ENCODE peak calls at places on chromosomes 3 and 15, in eight cellular contexts. X is GM12878, T is A549, D is uterus, Z is lower leg skin, B is adrenal gland, Y is body of pancreas, O is sigmoid colon. W is an unnamed sample.

GRCh38 chr15:69585937-69586336 is 133.3 kb downstream of the RPLP1 start:
- DNase-seq in X (no peak), T (no peak), D (no peak), Z (no peak), B (no peak), Y (no peak), O (no peak), W (no peak)

GRCh38 chr3:153958635-153959320 is 162.4 kb upstream of the ARHGEF26 start:
- DNase-seq in X (no peak), T (no peak), D (no peak), Z (no peak), B (no peak), Y (no peak), O (no peak), W (no peak)

GRCh38 chr3:183428140-183429023 is at the start of gene MCF2L2:
- DNase-seq in X (no peak), T (peak), D (peak), Z (peak), B (peak), Y (peak), O (peak), W (peak)

GRCh38 chr15:68411276-68411675 is 20.7 kb downstream of the ITGA11 start:
- DNase-seq in X (no peak), T (no peak), D (peak), Z (no peak), B (peak), Y (no peak), O (no peak), W (peak)

GRCh38 chr3:132641837-132642538 is 17.6 kb downstream of the ACAD11 start:
- DNase-seq in X (no peak), T (peak), D (no peak), Z (no peak), B (no peak), Y (no peak), O (no peak), W (no peak)

GRCh38 chr15:91456921-91457320 is 356.9 kb downstream of the SV2B start:
- DNase-seq in X (no peak), T (no peak), D (no peak), Z (no peak), B (no peak), Y (no peak), O (no peak), W (no peak)

GRCh38 chr15:98876461-98877369 is 130.9 kb downstream of the PGPEP1L start:
- DNase-seq in X (no peak), T (no peak), D (no peak), Z (no peak), B (no peak), Y (no peak), O (no peak), W (no peak)

GRCh38 chr15:31974855-31975421 is 55.4 kb upstream of the CHRNA7 start:
- DNase-seq in X (no peak), T (peak), D (no peak), Z (no peak), B (peak), Y (peak), O (no peak), W (no peak)

GRCh38 chr15:81442454-81442853 is 68.4 kb upstream of the TMC3 start:
- DNase-seq in X (no peak), T (no peak), D (no peak), Z (no peak), B (no peak), Y (no peak), O (no peak), W (no peak)

GRCh38 chr3:143121240-143122088 is 1.9 kb downstream of the CHST2 start:
- DNase-seq in X (no peak), T (peak), D (peak), Z (no peak), B (peak), Y (no peak), O (no peak), W (peak)

GRCh38 chr3:179265092-179265491 is 14.2 kb upstream of the KCNMB3 start:
- DNase-seq in X (no peak), T (no peak), D (no peak), Z (no peak), B (no peak), Y (no peak), O (no peak), W (no peak)

GRCh38 chr3:15294914-15295313 is 37.5 kb downstream of the SH3BP5 start:
- DNase-seq in X (no peak), T (no peak), D (no peak), Z (no peak), B (no peak), Y (no peak), O (peak), W (no peak)

GRCh38 chr3:16841906-16842709 is 42.6 kb upstream of the PLCL2 start:
- DNase-seq in X (peak), T (no peak), D (no peak), Z (peak), B (no peak), Y (peak), O (peak), W (peak)

GRCh38 chr3:99634881-99635280 is 3.5 kb upstream of the COL8A1 start:
- DNase-seq in X (no peak), T (no peak), D (no peak), Z (no peak), B (no peak), Y (no peak), O (no peak), W (no peak)

GRCh38 chr3:119990888-119991287 is 103.4 kb downstream of the GSK3B start:
- DNase-seq in X (no peak), T (no peak), D (no peak), Z (no peak), B (no peak), Y (no peak), O (no peak), W (no peak)

GRCh38 chr15:68337826-68338225 is 60.3 kb downstream of the FEM1B start:
- DNase-seq in X (no peak), T (no peak), D (peak), Z (no peak), B (no peak), Y (no peak), O (no peak), W (peak)

GRCh38 chr3:48694610-48695051 is 8.9 kb upstream of the NCKIPSD start:
- DNase-seq in X (no peak), T (no peak), D (peak), Z (peak), B (peak), Y (peak), O (peak), W (peak)

GRCh38 chr3:71254658-71255057 is 328.9 kb downstream of the FOXP1 start:
- DNase-seq in X (no peak), T (no peak), D (no peak), Z (no peak), B (no peak), Y (peak), O (no peak), W (no peak)

GRCh38 chr3:15728766-15729165 is 69.0 kb downstream of the ANKRD28 start:
- DNase-seq in X (no peak), T (no peak), D (no peak), Z (no peak), B (peak), Y (no peak), O (no peak), W (no peak)

GRCh38 chr3:122213650-122214049 is 30.2 kb downstream of the CASR start:
- DNase-seq in X (no peak), T (no peak), D (no peak), Z (no peak), B (no peak), Y (no peak), O (no peak), W (no peak)

GRCh38 chr15:22253676-22254408 is 173.5 kb downstream of the OR4M2 start:
- DNase-seq in X (peak), T (no peak), D (no peak), Z (no peak), B (no peak), Y (no peak), O (no peak), W (no peak)

GRCh38 chr3:17874630-17875029 is 132.2 kb upstream of the TBC1D5 start:
- DNase-seq in X (no peak), T (no peak), D (no peak), Z (no peak), B (no peak), Y (no peak), O (no peak), W (no peak)

GRCh38 chr3:195549931-195550519 is 6.9 kb upstream of the PPP1R2 start:
- DNase-seq in X (peak), T (no peak), D (no peak), Z (no peak), B (no peak), Y (no peak), O (no peak), W (peak)

GRCh38 chr3:3927198-3927597 is 128.0 kb downstream of the LRRN1 start:
- DNase-seq in X (no peak), T (no peak), D (no peak), Z (no peak), B (no peak), Y (no peak), O (no peak), W (no peak)

GRCh38 chr15:101669744-101670143 is 17.6 kb upstream of the TM2D3 start:
- DNase-seq in X (no peak), T (no peak), D (no peak), Z (no peak), B (no peak), Y (no peak), O (no peak), W (no peak)

GRCh38 chr15:101660005-101660404 is 7.8 kb upstream of the TM2D3 start:
- DNase-seq in X (no peak), T (no peak), D (no peak), Z (no peak), B (no peak), Y (no peak), O (no peak), W (no peak)

GRCh38 chr15:101662203-101662602 is 10.0 kb upstream of the TM2D3 start:
- DNase-seq in X (no peak), T (no peak), D (no peak), Z (no peak), B (no peak), Y (no peak), O (no peak), W (no peak)

DNA sequence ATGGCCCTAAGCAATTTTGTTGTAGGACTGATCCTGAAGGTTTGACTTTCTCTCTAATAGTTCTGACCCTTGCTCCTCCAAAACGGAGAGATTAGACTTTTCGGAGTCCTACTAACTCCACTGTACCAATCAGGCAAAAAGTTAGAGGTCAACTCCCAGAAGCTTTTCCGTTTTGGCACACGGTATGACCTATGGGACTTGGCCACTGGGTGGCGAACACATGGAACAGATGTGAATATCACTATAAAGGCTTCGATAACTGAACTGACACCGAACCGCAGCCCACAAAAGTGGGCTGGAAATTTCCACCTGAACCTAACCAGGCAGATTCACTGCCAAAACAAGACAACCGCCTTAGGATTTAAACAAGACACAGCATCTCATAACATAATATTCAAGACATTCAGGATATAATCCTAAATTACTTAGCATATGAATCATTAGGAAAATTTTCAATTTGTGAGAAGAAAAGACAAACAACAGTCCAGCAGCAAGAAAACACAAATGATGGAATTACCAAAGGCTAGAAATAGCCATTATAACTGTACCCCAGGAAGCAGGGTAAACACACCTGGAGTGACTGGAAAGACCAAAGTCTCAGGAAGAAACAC is 12.2 kb upstream of the TM2D3 start:
- DNase-seq in X (no peak), T (peak), D (no peak), Z (no peak), B (no peak), Y (no peak), O (no peak), W (no peak)
- TF ChIP-seq CTCF in X (peak), T (peak), D (no peak), Z (no peak), B (no peak), Y (no peak), O (no peak), W (peak)

GRCh38 chr3:115110830-115111229 is 36.3 kb downstream of the ZBTB20 start:
- DNase-seq in X (no peak), T (no peak), D (no peak), Z (no peak), B (no peak), Y (no peak), O (no peak), W (no peak)

GRCh38 chr3:115108614-115109013 is 38.5 kb downstream of the ZBTB20 start:
- DNase-seq in X (no peak), T (no peak), D (no peak), Z (no peak), B (no peak), Y (no peak), O (no peak), W (no peak)

GRCh38 chr3:115111632-115112031 is 35.5 kb downstream of the ZBTB20 start:
- DNase-seq in X (no peak), T (no peak), D (no peak), Z (no peak), B (no peak), Y (no peak), O (no peak), W (no peak)

GRCh38 chr3:115113367-115113766 is 33.7 kb downstream of the ZBTB20 start:
- DNase-seq in X (no peak), T (no peak), D (no peak), Z (no peak), B (no peak), Y (peak), O (peak), W (no peak)
- TF ChIP-seq POLR2A in X (no peak), T (no peak), D (no peak), Z (no peak), B (no peak), Y (no peak), O (no peak), W (no peak)

GRCh38 chr3:173921741-173922140 is 524.2 kb downstream of the NLGN1 start:
- DNase-seq in X (no peak), T (no peak), D (no peak), Z (no peak), B (no peak), Y (no peak), O (no peak), W (no peak)
- H3K4me3 ChIP-seq in X (no peak), T (no peak), D (no peak), Z (no peak), B (no peak), Y (no peak), O (no peak), W (no peak)

GRCh38 chr15:34358367-34358766 is 8.6 kb downstream of the LPCAT4 start:
- DNase-seq in X (no peak), T (peak), D (no peak), Z (no peak), B (no peak), Y (no peak), O (no peak), W (no peak)
- TF ChIP-seq CTCF in X (no peak), T (peak), D (no peak), Z (no peak), B (no peak), Y (peak), O (no peak), W (no peak)

GRCh38 chr3:112492124-112492523 is 7.1 kb downstream of the BTLA start:
- DNase-seq in X (no peak), T (no peak), D (no peak), Z (no peak), B (no peak), Y (no peak), O (no peak), W (no peak)
- TF ChIP-seq POLR2A in X (peak), T (no peak), D (no peak), Z (no peak), B (no peak), Y (no peak), O (no peak), W (no peak)

GRCh38 chr3:169478566-169479313 is 184.8 kb downstream of the MECOM start:
- DNase-seq in X (no peak), T (no peak), D (no peak), Z (no peak), B (no peak), Y (no peak), O (no peak), W (no peak)

GRCh38 chr3:169477790-169478189 is 185.7 kb downstream of the MECOM start:
- DNase-seq in X (no peak), T (no peak), D (no peak), Z (no peak), B (no peak), Y (no peak), O (no peak), W (no peak)

GRCh38 chr3:169476289-169476688 is 187.2 kb downstream of the MECOM start:
- DNase-seq in X (no peak), T (no peak), D (no peak), Z (no peak), B (no peak), Y (no peak), O (no peak), W (no peak)

DNA sequence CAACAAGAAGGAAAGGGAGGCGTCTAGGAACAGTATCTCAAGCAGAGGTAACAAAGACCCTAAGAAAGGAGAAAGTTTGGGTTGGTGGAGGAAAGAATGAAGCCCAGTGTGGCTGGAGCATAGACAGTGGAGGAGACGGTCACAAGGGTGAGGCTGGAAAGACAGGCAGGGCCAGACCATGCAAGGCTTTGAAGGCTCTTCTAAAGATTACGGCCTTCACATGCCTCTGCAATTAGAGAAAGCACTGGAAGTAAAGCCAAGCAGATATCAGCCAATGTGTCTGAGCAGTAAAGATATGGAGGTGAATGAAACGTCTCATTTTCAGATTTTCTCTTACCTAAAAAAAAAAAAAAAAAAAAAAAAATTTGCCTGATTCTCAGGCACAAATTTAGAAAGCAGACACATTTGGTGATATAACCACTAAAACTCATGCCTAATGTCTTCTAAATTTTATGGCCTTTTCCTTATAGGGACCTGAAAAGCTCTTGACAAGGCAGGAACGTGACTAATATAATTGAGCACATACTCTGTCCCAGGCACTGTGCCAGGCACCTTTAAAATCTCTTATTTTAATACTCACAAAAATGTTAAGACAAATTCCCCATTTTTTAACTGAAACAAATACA is 184.1 kb downstream of the MECOM start:
- DNase-seq in X (no peak), T (no peak), D (no peak), Z (no peak), B (no peak), Y (no peak), O (no peak), W (no peak)
- H3K4me3 ChIP-seq in X (no peak), T (no peak), D (no peak), Z (no peak), B (no peak), Y (no peak), O (no peak), W (no peak)